ENCODE peak calls at places on chromosomes 7 and 10, in ten cellular contexts. B is ELF-1; F is iPS-NIHi11; I is CD4-positive, alpha-beta memory T cell; D is SIG-M5; A is activated CD8-positive, alpha-beta memory T cell treated with anti-CD3 and anti-CD28 coated beads for 1 hour; T is mesendoderm; S is cardiac fibroblast; X is epithelial cell of prostate; C is Daoy. K is an unnamed sample.

GRCh38 chr7:128838109-128838779 is 8.0 kb downstream of the FLNC start:
- DNase-seq in B (no peak), F (no peak), I (no peak), D (no peak), A (no peak), T (no peak), S (no peak), X (no peak), C (no peak), K (no peak)

GRCh38 chr10:23370106-23370505 is 25.5 kb upstream of the C10orf67 start:
- DNase-seq in B (no peak), F (no peak), I (no peak), D (no peak), A (no peak), T (no peak), S (peak; percentile 8), X (no peak), C (no peak), K (no peak)

GRCh38 chr10:17599089-17599488 is 18.1 kb downstream of the HACD1 start:
- DNase-seq in B (no peak), F (peak; percentile 16), I (no peak), D (no peak), A (no peak), T (peak; percentile 51), S (peak; percentile 60), X (no peak), C (peak; percentile 12), K (peak; percentile 50)

GRCh38 chr10:69315100-69315542 is 36.8 kb downstream of the HK1 start:
- DNase-seq in B (no peak), F (no peak), I (no peak), D (no peak), A (no peak), T (no peak), S (no peak), X (no peak), C (no peak), K (no peak)

GRCh38 chr10:131746241-131746711 is 154.5 kb upstream of the PPP2R2D start:
- DNase-seq in B (no peak), F (no peak), I (no peak), D (no peak), A (no peak), T (no peak), S (no peak), X (no peak), C (no peak), K (no peak)

GRCh38 chr10:21146446-21146789 is 249.3 kb upstream of the NEBL start:
- DNase-seq in B (no peak), F (no peak), I (no peak), D (no peak), A (no peak), T (peak; percentile 33), S (no peak), X (no peak), C (no peak), K (no peak)

GRCh38 chr10:113708640-113709039 is 28.9 kb downstream of the CASP7 start:
- DNase-seq in B (no peak), F (no peak), I (no peak), D (no peak), A (no peak), T (no peak), S (no peak), X (no peak), C (no peak), K (no peak)

GRCh38 chr7:133310232-133310852 is 57.5 kb downstream of the EXOC4 start:
- DNase-seq in B (no peak), F (no peak), I (no peak), D (no peak), A (no peak), T (no peak), S (peak; percentile 46), X (no peak), C (peak; percentile 33), K (no peak)

GRCh38 chr7:142329062-142329788 is 71.4 kb upstream of the PRSS58 start:
- DNase-seq in B (no peak), F (no peak), I (no peak), D (no peak), A (no peak), T (no peak), S (no peak), X (no peak), C (no peak), K (no peak)

GRCh38 chr7:43465581-43466554 is 117.0 kb upstream of the STK17A start:
- DNase-seq in B (no peak), F (no peak), I (no peak), D (no peak), A (no peak), T (no peak), S (no peak), X (no peak), C (peak; percentile 61), K (no peak)

GRCh38 chr10:123451607-123452245 is 214.4 kb upstream of the GPR26 start:
- DNase-seq in B (peak; percentile 23), F (no peak), I (no peak), D (no peak), A (no peak), T (no peak), S (no peak), X (no peak), C (no peak), K (peak; percentile 23)

GRCh38 chr7:102236592-102237287 is 49.9 kb upstream of the SH2B2 start:
- DNase-seq in B (peak; percentile 84), F (peak; percentile 90), I (peak; percentile 32), D (no peak), A (peak; percentile 11), T (peak; percentile 61), S (peak; percentile 76), X (no peak), C (peak; percentile 77), K (peak; percentile 83)

GRCh38 chr7:522071-522937 is 2.7 kb upstream of the PDGFA start:
- DNase-seq in B (peak; percentile 55), F (peak; percentile 72), I (peak; percentile 27), D (peak; percentile 5), A (no peak), T (peak; percentile 51), S (peak; percentile 40), X (no peak), C (peak; percentile 70), K (peak; percentile 68)

GRCh38 chr10:129892571-129893045 is 71.5 kb downstream of the EBF3 start:
- DNase-seq in B (no peak), F (no peak), I (no peak), D (no peak), A (no peak), T (no peak), S (peak; percentile 34), X (no peak), C (peak; percentile 45), K (no peak)

GRCh38 chr7:73717991-73718405 is 1.5 kb downstream of the STX1A start:
- DNase-seq in B (no peak), F (no peak), I (peak; percentile 71), D (peak; percentile 40), A (peak; percentile 60), T (no peak), S (peak; percentile 96), X (no peak), C (peak; percentile 100), K (no peak)

GRCh38 chr10:43170491-43170890 is 32.2 kb downstream of the CSGALNACT2 start:
- DNase-seq in B (no peak), F (no peak), I (no peak), D (no peak), A (no peak), T (peak; percentile 43), S (no peak), X (no peak), C (no peak), K (no peak)

GRCh38 chr7:126657137-126657536 is 595.6 kb downstream of the GRM8 start:
- DNase-seq in B (no peak), F (no peak), I (no peak), D (no peak), A (no peak), T (no peak), S (no peak), X (no peak), C (no peak), K (no peak)

GRCh38 chr10:132417957-132418441 is 21.0 kb downstream of the PWWP2B start:
- DNase-seq in B (no peak), F (no peak), I (no peak), D (no peak), A (no peak), T (peak; percentile 47), S (peak; percentile 19), X (no peak), C (no peak), K (no peak)

GRCh38 chr7:35647171-35647574 is 47.8 kb downstream of the HERPUD2 start:
- DNase-seq in B (peak; percentile 65), F (peak; percentile 68), I (no peak), D (no peak), A (no peak), T (peak; percentile 95), S (peak; percentile 30), X (no peak), C (no peak), K (peak; percentile 74)

GRCh38 chr10:120806081-120806480 is 45.1 kb upstream of the WDR11 start:
- DNase-seq in B (no peak), F (no peak), I (no peak), D (no peak), A (no peak), T (no peak), S (no peak), X (no peak), C (no peak), K (no peak)

GRCh38 chr7:81688622-81689411 is 81.0 kb downstream of the HGF start:
- DNase-seq in B (no peak), F (no peak), I (no peak), D (no peak), A (no peak), T (no peak), S (no peak), X (no peak), C (no peak), K (peak; percentile 20)

GRCh38 chr7:43390601-43391000 is 192.3 kb upstream of the STK17A start:
- DNase-seq in B (no peak), F (no peak), I (no peak), D (no peak), A (no peak), T (peak; percentile 39), S (no peak), X (no peak), C (no peak), K (peak; percentile 41)

GRCh38 chr7:129228633-129229032 is 3.8 kb downstream of the AHCYL2 start:
- DNase-seq in B (no peak), F (no peak), I (no peak), D (no peak), A (no peak), T (no peak), S (no peak), X (no peak), C (no peak), K (no peak)

GRCh38 chr10:119270893-119271361 is 63.6 kb downstream of the GRK5 start:
- DNase-seq in B (no peak), F (no peak), I (peak; percentile 63), D (no peak), A (peak; percentile 29), T (no peak), S (peak; percentile 73), X (no peak), C (no peak), K (no peak)

GRCh38 chr10:67666416-67667043 is 29.5 kb downstream of the CTNNA3 start:
- DNase-seq in B (no peak), F (peak; percentile 11), I (peak; percentile 31), D (no peak), A (no peak), T (peak; percentile 42), S (peak; percentile 63), X (no peak), C (no peak), K (no peak)

GRCh38 chr10:74932648-74933047 is 106.2 kb downstream of the KAT6B start:
- DNase-seq in B (no peak), F (no peak), I (no peak), D (no peak), A (no peak), T (no peak), S (no peak), X (no peak), C (no peak), K (no peak)

GRCh38 chr10:125035136-125035535 is 93.2 kb downstream of the ZRANB1 start:
- DNase-seq in B (no peak), F (no peak), I (no peak), D (no peak), A (no peak), T (peak; percentile 72), S (peak; percentile 96), X (peak; percentile 75), C (peak; percentile 79), K (no peak)

K was measured in neural progenitor cell.